ENCODE peak calls at places on chromosome 21, in five cellular contexts. One of them, this sample, is unnamed.

GRCh38 chr21:37783016-37783415 is 133.2 kb downstream of the KCNJ6 start:
- DNase-seq in GM20000: no peak
- DNase-seq in fibroblast of villous mesenchyme: no peak
- DNase-seq in colonic mucosa: no peak
- DNase-seq in astrocyte: peak
- DNase-seq in this sample: peak

GRCh38 chr21:39384674-39385298 is 35.9 kb upstream of the HMGN1 start:
- DNase-seq in GM20000: no peak
- DNase-seq in colonic mucosa: no peak
- DNase-seq in astrocyte: peak
- DNase-seq in fibroblast of villous mesenchyme: no peak
- DNase-seq in this sample: peak

GRCh38 chr21:29149771-29150425 is 19.5 kb downstream of the MAP3K7CL start:
- DNase-seq in GM20000: no peak
- DNase-seq in colonic mucosa: no peak
- DNase-seq in astrocyte: peak
- DNase-seq in fibroblast of villous mesenchyme: no peak
- DNase-seq in this sample: peak

GRCh38 chr21:36437745-36438128 is 42.2 kb downstream of the CLDN14 start:
- DNase-seq in fibroblast of villous mesenchyme: peak
- DNase-seq in GM20000: no peak
- DNase-seq in colonic mucosa: no peak
- DNase-seq in astrocyte: peak
- DNase-seq in this sample: peak

GRCh38 chr21:37496972-37497371 is 130.4 kb downstream of the DYRK1A start:
- DNase-seq in colonic mucosa: no peak
- DNase-seq in GM20000: no peak
- DNase-seq in astrocyte: no peak
- DNase-seq in fibroblast of villous mesenchyme: peak
- DNase-seq in this sample: peak

GRCh38 chr21:37849703-37850102 is 66.6 kb downstream of the KCNJ6 start:
- DNase-seq in colonic mucosa: no peak
- DNase-seq in astrocyte: peak
- DNase-seq in fibroblast of villous mesenchyme: peak
- DNase-seq in GM20000: no peak
- DNase-seq in this sample: no peak

GRCh38 chr21:34969431-34970036 is 79.6 kb downstream of the RUNX1 start:
- DNase-seq in astrocyte: no peak
- DNase-seq in fibroblast of villous mesenchyme: peak
- DNase-seq in colonic mucosa: no peak
- DNase-seq in GM20000: no peak
- DNase-seq in this sample: no peak

GRCh38 chr21:28669331-28669730 is 323.3 kb downstream of the LTN1 start:
- DNase-seq in colonic mucosa: no peak
- DNase-seq in fibroblast of villous mesenchyme: no peak
- DNase-seq in astrocyte: no peak
- DNase-seq in GM20000: no peak
- DNase-seq in this sample: peak

GRCh38 chr21:38293765-38294164 is 37.0 kb downstream of the KCNJ15 start:
- DNase-seq in GM20000: no peak
- DNase-seq in astrocyte: no peak
- DNase-seq in fibroblast of villous mesenchyme: no peak
- DNase-seq in colonic mucosa: peak
- DNase-seq in this sample: no peak

GRCh38 chr21:38954450-38955059 is 148.8 kb downstream of the ETS2 start:
- DNase-seq in fibroblast of villous mesenchyme: no peak
- DNase-seq in colonic mucosa: no peak
- DNase-seq in astrocyte: no peak
- DNase-seq in GM20000: no peak
- DNase-seq in this sample: no peak

GRCh38 chr21:36696640-36697472 is 2.1 kb upstream of the SIM2 start:
- DNase-seq in astrocyte: no peak
- DNase-seq in fibroblast of villous mesenchyme: no peak
- DNase-seq in colonic mucosa: no peak
- DNase-seq in GM20000: no peak
- DNase-seq in this sample: no peak

GRCh38 chr21:43810505-43811261 is 21.3 kb downstream of the RRP1 start:
- DNase-seq in colonic mucosa: peak
- DNase-seq in GM20000: peak
- DNase-seq in astrocyte: no peak
- DNase-seq in fibroblast of villous mesenchyme: peak
- DNase-seq in this sample: peak

GRCh38 chr21:34609951-34610549 is 4.9 kb downstream of the RCAN1 start:
- DNase-seq in fibroblast of villous mesenchyme: no peak
- DNase-seq in GM20000: no peak
- DNase-seq in colonic mucosa: peak
- DNase-seq in astrocyte: no peak
- DNase-seq in this sample: no peak

GRCh38 chr21:46557469-46557868 is 47.4 kb downstream of the S100B start:
- DNase-seq in colonic mucosa: no peak
- DNase-seq in GM20000: no peak
- DNase-seq in astrocyte: no peak
- DNase-seq in fibroblast of villous mesenchyme: no peak
- DNase-seq in this sample: no peak

GRCh38 chr21:9737871-9738520 is 783.4 kb upstream of the TPTE start:
- DNase-seq in colonic mucosa: no peak
- DNase-seq in astrocyte: no peak
- DNase-seq in GM20000: no peak
- DNase-seq in fibroblast of villous mesenchyme: no peak
- DNase-seq in this sample: no peak

GRCh38 chr21:38769253-38769780 is 36.4 kb upstream of the ETS2 start:
- DNase-seq in astrocyte: peak
- DNase-seq in colonic mucosa: no peak
- DNase-seq in GM20000: no peak
- DNase-seq in fibroblast of villous mesenchyme: peak
- DNase-seq in this sample: peak

GRCh38 chr21:21612446-21612845 is 614.2 kb downstream of the NCAM2 start:
- DNase-seq in colonic mucosa: no peak
- DNase-seq in GM20000: no peak
- DNase-seq in fibroblast of villous mesenchyme: peak
- DNase-seq in astrocyte: peak
- DNase-seq in this sample: peak

GRCh38 chr21:19759836-19760235 is 1238.4 kb upstream of the NCAM2 start:
- DNase-seq in astrocyte: no peak
- DNase-seq in fibroblast of villous mesenchyme: no peak
- DNase-seq in GM20000: no peak
- DNase-seq in colonic mucosa: no peak
- DNase-seq in this sample: no peak

DNA sequence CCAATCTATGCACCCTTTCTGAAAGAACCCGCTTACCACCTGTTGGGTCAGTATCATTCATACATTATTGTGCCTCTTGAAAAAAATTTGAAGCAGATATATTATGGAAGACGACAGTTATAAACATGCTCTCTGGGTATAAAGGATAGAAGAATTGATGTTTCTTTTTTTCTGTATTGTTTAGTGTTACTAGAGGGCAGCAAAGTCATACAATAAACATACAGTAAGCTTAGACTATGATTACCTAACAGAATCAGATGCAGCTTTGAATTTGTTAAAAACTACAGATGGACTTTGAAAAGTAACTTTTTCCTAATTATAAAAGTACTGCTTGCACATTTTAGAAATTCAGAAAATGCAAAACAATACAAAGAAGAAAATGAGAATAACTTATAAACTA is 11.1 kb upstream of the PAXBP1 start:
- DNase-seq in astrocyte: no peak
- DNase-seq in GM20000: no peak
- DNase-seq in fibroblast of villous mesenchyme: no peak
- DNase-seq in colonic mucosa: no peak
- DNase-seq in this sample: peak
- TF ChIP-seq CTCF in astrocyte: no peak
- TF ChIP-seq CTCF in GM20000: no peak
- TF ChIP-seq CTCF in fibroblast of villous mesenchyme: no peak
- TF ChIP-seq CTCF in colonic mucosa: no peak
- TF ChIP-seq CTCF in this sample: no peak

GRCh38 chr21:42537106-42537742 is 23.6 kb downstream of the SLC37A1 start:
- DNase-seq in GM20000: peak
- DNase-seq in fibroblast of villous mesenchyme: peak
- DNase-seq in astrocyte: no peak
- DNase-seq in colonic mucosa: no peak
- DNase-seq in this sample: no peak
- TF ChIP-seq CTCF in GM20000: peak
- TF ChIP-seq CTCF in fibroblast of villous mesenchyme: peak
- TF ChIP-seq CTCF in astrocyte: peak
- TF ChIP-seq CTCF in colonic mucosa: no peak
- TF ChIP-seq CTCF in this sample: peak

GRCh38 chr21:44950016-44950326 is 10.1 kb downstream of the SLX9 start:
- DNase-seq in GM20000: no peak
- DNase-seq in astrocyte: no peak
- DNase-seq in colonic mucosa: no peak
- DNase-seq in fibroblast of villous mesenchyme: no peak
- DNase-seq in this sample: no peak
- TF ChIP-seq CTCF in GM20000: no peak
- TF ChIP-seq CTCF in astrocyte: no peak
- TF ChIP-seq CTCF in colonic mucosa: peak
- TF ChIP-seq CTCF in fibroblast of villous mesenchyme: no peak
- TF ChIP-seq CTCF in this sample: no peak

GRCh38 chr21:26170471-26171309 is at the start of gene APP:
- DNase-seq in fibroblast of villous mesenchyme: peak
- DNase-seq in colonic mucosa: peak
- DNase-seq in astrocyte: peak
- DNase-seq in GM20000: peak
- DNase-seq in this sample: peak
- TF ChIP-seq CTCF in fibroblast of villous mesenchyme: peak
- TF ChIP-seq CTCF in colonic mucosa: peak
- TF ChIP-seq CTCF in astrocyte: peak
- TF ChIP-seq CTCF in GM20000: peak
- TF ChIP-seq CTCF in this sample: no peak

GRCh38 chr21:45406801-45407628 is 2.0 kb downstream of the COL18A1 start:
- DNase-seq in GM20000: no peak
- DNase-seq in colonic mucosa: no peak
- DNase-seq in fibroblast of villous mesenchyme: no peak
- DNase-seq in astrocyte: no peak
- DNase-seq in this sample: peak
- TF ChIP-seq CTCF in GM20000: no peak
- TF ChIP-seq CTCF in colonic mucosa: no peak
- TF ChIP-seq CTCF in fibroblast of villous mesenchyme: no peak
- TF ChIP-seq CTCF in astrocyte: no peak
- TF ChIP-seq CTCF in this sample: no peak

DNA sequence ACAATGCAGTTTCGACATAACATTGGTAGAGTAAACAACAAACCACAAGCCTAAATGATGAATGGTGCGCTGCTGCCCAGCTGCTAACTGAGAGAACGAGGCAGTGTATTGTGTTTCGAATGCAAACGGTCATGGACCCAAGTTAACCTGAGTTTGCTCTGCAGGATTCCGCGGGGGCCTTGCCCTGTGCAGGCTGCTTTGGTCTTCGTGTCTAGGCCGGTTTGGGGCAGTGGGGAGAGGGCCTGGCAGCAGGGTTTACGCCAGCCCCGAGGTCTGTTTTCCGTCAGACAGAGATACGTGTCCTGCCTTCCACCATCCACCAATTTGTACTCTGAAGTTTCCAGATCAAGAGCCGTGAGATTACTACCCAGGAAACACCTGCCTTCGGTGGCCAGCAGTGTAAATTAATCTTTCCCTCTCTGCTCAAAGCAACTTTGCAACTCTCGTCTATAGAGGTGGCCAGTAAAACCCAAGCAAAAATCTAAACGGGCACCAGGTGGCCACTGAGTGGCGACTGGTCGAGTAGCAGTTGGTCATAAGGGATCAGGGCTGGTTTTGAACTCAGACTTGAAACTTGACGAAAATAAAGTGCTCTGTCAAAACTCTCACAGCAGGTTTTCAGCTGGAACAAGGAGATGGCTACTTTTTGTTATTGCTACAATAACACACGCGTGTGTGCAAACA is 6.3 kb upstream of the PRDM15 start:
- DNase-seq in fibroblast of villous mesenchyme: peak
- DNase-seq in colonic mucosa: no peak
- DNase-seq in GM20000: no peak
- DNase-seq in astrocyte: peak
- DNase-seq in this sample: no peak
- TF ChIP-seq CTCF in fibroblast of villous mesenchyme: no peak
- TF ChIP-seq CTCF in colonic mucosa: no peak
- TF ChIP-seq CTCF in GM20000: no peak
- TF ChIP-seq CTCF in astrocyte: no peak
- TF ChIP-seq CTCF in this sample: no peak